ENCODE peak calls at places on chromosomes 7 and 10, in six cellular contexts. One of them, this sample, is unnamed.

GRCh38 chr10:79380918-79381775 is 33.9 kb downstream of the PPIF start:
- DNase-seq in psoas muscle: peak
- DNase-seq in cardiac muscle cell: no peak
- DNase-seq in GM23248: peak
- DNase-seq in PC-3: no peak
- DNase-seq in RWPE2: peak
- DNase-seq in this sample: peak

GRCh38 chr7:151256410-151257045 is 8.0 kb upstream of the SMARCD3 start:
- DNase-seq in psoas muscle: no peak
- DNase-seq in cardiac muscle cell: no peak
- DNase-seq in GM23248: peak
- DNase-seq in PC-3: no peak
- DNase-seq in RWPE2: no peak
- DNase-seq in this sample: no peak

GRCh38 chr7:29921404-29922010 is 68.1 kb downstream of the SCRN1 start:
- DNase-seq in psoas muscle: no peak
- DNase-seq in cardiac muscle cell: peak
- DNase-seq in GM23248: peak
- DNase-seq in PC-3: peak
- DNase-seq in RWPE2: no peak
- DNase-seq in this sample: peak

GRCh38 chr10:71068811-71069411 is 143.5 kb upstream of the UNC5B start:
- DNase-seq in psoas muscle: peak
- DNase-seq in cardiac muscle cell: no peak
- DNase-seq in GM23248: peak
- DNase-seq in PC-3: peak
- DNase-seq in RWPE2: no peak
- DNase-seq in this sample: no peak

GRCh38 chr7:100162874-100163533 is 4.5 kb upstream of the TRAPPC14 start:
- DNase-seq in psoas muscle: no peak
- DNase-seq in cardiac muscle cell: no peak
- DNase-seq in GM23248: no peak
- DNase-seq in PC-3: peak
- DNase-seq in RWPE2: no peak
- DNase-seq in this sample: peak

GRCh38 chr7:105849122-105849855 is 27.1 kb downstream of the ATXN7L1 start:
- DNase-seq in psoas muscle: no peak
- DNase-seq in cardiac muscle cell: no peak
- DNase-seq in GM23248: peak
- DNase-seq in PC-3: peak
- DNase-seq in RWPE2: no peak
- DNase-seq in this sample: peak

GRCh38 chr7:46022397-46022796 is 101.3 kb upstream of the IGFBP3 start:
- DNase-seq in psoas muscle: no peak
- DNase-seq in cardiac muscle cell: no peak
- DNase-seq in GM23248: no peak
- DNase-seq in PC-3: no peak
- DNase-seq in RWPE2: no peak
- DNase-seq in this sample: no peak

GRCh38 chr7:15525652-15526263 is 36.1 kb downstream of the AGMO start:
- DNase-seq in psoas muscle: no peak
- DNase-seq in cardiac muscle cell: no peak
- DNase-seq in GM23248: no peak
- DNase-seq in PC-3: no peak
- DNase-seq in RWPE2: no peak
- DNase-seq in this sample: no peak

GRCh38 chr7:127486654-127487053 is 94.1 kb upstream of the ZNF800 start:
- DNase-seq in psoas muscle: no peak
- DNase-seq in cardiac muscle cell: no peak
- DNase-seq in GM23248: peak
- DNase-seq in PC-3: peak
- DNase-seq in RWPE2: no peak
- DNase-seq in this sample: peak

GRCh38 chr7:70679666-70680065 is 452.3 kb upstream of the GALNT17 start:
- DNase-seq in psoas muscle: no peak
- DNase-seq in cardiac muscle cell: no peak
- DNase-seq in GM23248: peak
- DNase-seq in PC-3: no peak
- DNase-seq in RWPE2: no peak
- DNase-seq in this sample: no peak

GRCh38 chr7:102253973-102254370 is 32.7 kb upstream of the SH2B2 start:
- DNase-seq in psoas muscle: no peak
- DNase-seq in cardiac muscle cell: no peak
- DNase-seq in GM23248: no peak
- DNase-seq in PC-3: no peak
- DNase-seq in RWPE2: no peak
- DNase-seq in this sample: no peak

GRCh38 chr10:133318494-133319127 is 9.9 kb downstream of the ZNF511 start:
- DNase-seq in psoas muscle: peak
- DNase-seq in cardiac muscle cell: peak
- DNase-seq in GM23248: peak
- DNase-seq in PC-3: peak
- DNase-seq in RWPE2: no peak
- DNase-seq in this sample: peak

GRCh38 chr10:33487014-33487776 is 152.7 kb upstream of the NRP1 start:
- DNase-seq in psoas muscle: no peak
- DNase-seq in cardiac muscle cell: no peak
- DNase-seq in GM23248: peak
- DNase-seq in PC-3: peak
- DNase-seq in RWPE2: no peak
- DNase-seq in this sample: no peak
- H3K4me3 ChIP-seq in psoas muscle: no peak
- H3K4me3 ChIP-seq in cardiac muscle cell: no peak
- H3K4me3 ChIP-seq in GM23248: no peak
- H3K4me3 ChIP-seq in PC-3: no peak
- H3K4me3 ChIP-seq in RWPE2: no peak
- H3K4me3 ChIP-seq in this sample: no peak

DNA sequence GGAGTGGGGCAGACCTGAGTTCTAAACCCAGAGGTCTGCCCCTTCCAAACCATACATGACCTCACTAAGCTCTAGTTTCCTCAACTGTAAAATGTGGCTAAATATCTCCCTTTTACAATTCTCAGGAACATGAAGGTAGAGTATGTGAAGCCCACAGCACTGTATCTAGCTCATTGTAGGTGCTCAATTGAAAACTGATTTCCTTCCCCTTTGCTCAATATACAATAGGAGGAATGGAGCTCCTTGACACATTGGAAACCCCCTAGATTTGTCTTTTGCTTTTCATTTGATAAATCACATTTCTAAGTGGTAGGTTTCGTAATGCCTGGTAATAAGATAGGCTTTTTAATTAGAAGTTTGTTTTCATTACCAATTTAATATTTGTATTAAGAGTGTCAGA is 153.3 kb downstream of the ARID5B start:
- DNase-seq in psoas muscle: no peak
- DNase-seq in cardiac muscle cell: no peak
- DNase-seq in GM23248: no peak
- DNase-seq in PC-3: no peak
- DNase-seq in RWPE2: no peak
- DNase-seq in this sample: no peak
- H3K27ac ChIP-seq in psoas muscle: peak
- H3K27ac ChIP-seq in cardiac muscle cell: no peak
- H3K27ac ChIP-seq in GM23248: no peak
- H3K27ac ChIP-seq in PC-3: no peak
- H3K27ac ChIP-seq in RWPE2: no peak
- H3K27ac ChIP-seq in this sample: no peak

GRCh38 chr10:68327889-68328786 is 3.7 kb upstream of the HNRNPH3 start:
- DNase-seq in psoas muscle: no peak
- DNase-seq in cardiac muscle cell: no peak
- DNase-seq in GM23248: peak
- DNase-seq in PC-3: no peak
- DNase-seq in RWPE2: no peak
- DNase-seq in this sample: no peak
- H3K4me3 ChIP-seq in psoas muscle: peak
- H3K4me3 ChIP-seq in cardiac muscle cell: no peak
- H3K4me3 ChIP-seq in GM23248: peak
- H3K4me3 ChIP-seq in PC-3: no peak
- H3K4me3 ChIP-seq in RWPE2: no peak
- H3K4me3 ChIP-seq in this sample: no peak

DNA sequence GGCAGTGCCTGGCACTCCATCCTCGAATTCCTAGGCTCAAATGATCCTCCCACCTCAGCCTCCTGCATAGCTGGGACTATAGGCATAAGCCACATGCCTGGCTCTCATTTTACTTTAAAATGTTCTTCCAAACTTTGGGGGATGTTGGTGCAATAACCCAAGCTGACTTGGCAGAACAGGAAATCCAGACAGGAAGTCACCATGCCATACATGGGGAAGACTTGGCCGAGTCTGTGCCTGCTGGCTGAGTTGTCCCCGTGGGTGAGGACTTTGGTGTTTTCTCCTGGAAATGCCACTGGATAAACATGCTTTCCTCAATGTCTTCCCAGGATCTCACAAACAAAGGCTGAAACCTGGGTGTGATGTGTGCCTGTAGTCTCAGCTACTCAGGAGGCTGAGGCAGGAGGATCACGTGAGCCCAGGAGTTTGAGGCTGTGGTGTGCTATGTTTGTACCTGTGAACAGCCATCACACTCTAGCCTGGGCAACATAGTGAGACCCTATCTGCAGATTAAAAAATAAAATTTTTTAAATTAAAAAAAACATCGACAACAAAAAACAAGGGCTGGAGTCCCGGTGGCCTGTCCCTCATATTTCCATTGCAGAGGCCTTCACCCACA is 19.8 kb downstream of the HKDC1 start:
- DNase-seq in psoas muscle: no peak
- DNase-seq in cardiac muscle cell: no peak
- DNase-seq in GM23248: peak
- DNase-seq in PC-3: peak
- DNase-seq in RWPE2: no peak
- DNase-seq in this sample: no peak
- H3K27ac ChIP-seq in psoas muscle: no peak
- H3K27ac ChIP-seq in cardiac muscle cell: no peak
- H3K27ac ChIP-seq in GM23248: peak
- H3K27ac ChIP-seq in PC-3: no peak
- H3K27ac ChIP-seq in RWPE2: no peak
- H3K27ac ChIP-seq in this sample: no peak

GRCh38 chr10:68231916-68232315 is at the start of gene ATOH7:
- DNase-seq in psoas muscle: no peak
- DNase-seq in cardiac muscle cell: peak
- DNase-seq in GM23248: no peak
- DNase-seq in PC-3: no peak
- DNase-seq in RWPE2: no peak
- DNase-seq in this sample: no peak
- H3K4me3 ChIP-seq in psoas muscle: peak
- H3K4me3 ChIP-seq in cardiac muscle cell: peak
- H3K4me3 ChIP-seq in GM23248: peak
- H3K4me3 ChIP-seq in PC-3: peak
- H3K4me3 ChIP-seq in RWPE2: peak
- H3K4me3 ChIP-seq in this sample: peak

GRCh38 chr10:43173120-43173519 is 34.9 kb downstream of the CSGALNACT2 start:
- DNase-seq in psoas muscle: no peak
- DNase-seq in cardiac muscle cell: peak
- DNase-seq in GM23248: no peak
- DNase-seq in PC-3: no peak
- DNase-seq in RWPE2: no peak
- DNase-seq in this sample: no peak

GRCh38 chr10:43172645-43173044 is 34.4 kb downstream of the CSGALNACT2 start:
- DNase-seq in psoas muscle: no peak
- DNase-seq in cardiac muscle cell: peak
- DNase-seq in GM23248: no peak
- DNase-seq in PC-3: no peak
- DNase-seq in RWPE2: no peak
- DNase-seq in this sample: no peak

GRCh38 chr10:43176271-43176670 is 38.0 kb downstream of the CSGALNACT2 start:
- DNase-seq in psoas muscle: no peak
- DNase-seq in cardiac muscle cell: no peak
- DNase-seq in GM23248: no peak
- DNase-seq in PC-3: no peak
- DNase-seq in RWPE2: no peak
- DNase-seq in this sample: no peak

GRCh38 chr10:43177588-43177987 is 39.3 kb downstream of the CSGALNACT2 start:
- DNase-seq in psoas muscle: no peak
- DNase-seq in cardiac muscle cell: no peak
- DNase-seq in GM23248: no peak
- DNase-seq in PC-3: no peak
- DNase-seq in RWPE2: no peak
- DNase-seq in this sample: no peak

GRCh38 chr10:43174969-43175368 is 36.7 kb downstream of the CSGALNACT2 start:
- DNase-seq in psoas muscle: no peak
- DNase-seq in cardiac muscle cell: no peak
- DNase-seq in GM23248: no peak
- DNase-seq in PC-3: no peak
- DNase-seq in RWPE2: no peak
- DNase-seq in this sample: no peak
- H3K27ac ChIP-seq in psoas muscle: no peak
- H3K27ac ChIP-seq in cardiac muscle cell: no peak
- H3K27ac ChIP-seq in GM23248: no peak
- H3K27ac ChIP-seq in PC-3: no peak
- H3K27ac ChIP-seq in RWPE2: no peak
- H3K27ac ChIP-seq in this sample: no peak

DNA sequence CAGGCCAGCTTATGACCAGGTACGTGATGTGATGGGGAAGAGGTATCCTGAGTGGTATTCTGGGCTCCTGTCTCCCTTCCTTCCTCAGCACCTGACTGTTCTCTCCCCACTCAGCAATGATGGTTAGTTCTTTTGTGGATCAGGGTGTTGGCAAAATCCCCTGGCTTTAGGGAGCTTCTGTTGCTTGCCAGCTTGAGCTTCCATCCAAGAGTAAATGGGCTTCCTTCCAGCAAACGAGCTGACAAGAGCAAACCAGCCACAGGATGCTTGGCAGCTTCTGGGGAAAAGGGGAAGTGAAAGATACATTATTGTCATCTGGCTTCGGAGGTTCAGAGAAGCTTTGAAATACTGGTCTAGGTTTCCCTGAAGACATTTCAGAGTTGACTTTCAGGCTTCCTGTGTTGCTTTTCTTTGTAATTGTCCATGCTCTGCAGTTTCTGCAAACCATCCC is 5.2 kb downstream of the DUSP5 start:
- DNase-seq in psoas muscle: no peak
- DNase-seq in cardiac muscle cell: no peak
- DNase-seq in GM23248: peak
- DNase-seq in PC-3: peak
- DNase-seq in RWPE2: no peak
- DNase-seq in this sample: no peak
- H3K4me3 ChIP-seq in psoas muscle: no peak
- H3K4me3 ChIP-seq in cardiac muscle cell: no peak
- H3K4me3 ChIP-seq in GM23248: peak
- H3K4me3 ChIP-seq in PC-3: peak
- H3K4me3 ChIP-seq in RWPE2: no peak
- H3K4me3 ChIP-seq in this sample: peak

DNA sequence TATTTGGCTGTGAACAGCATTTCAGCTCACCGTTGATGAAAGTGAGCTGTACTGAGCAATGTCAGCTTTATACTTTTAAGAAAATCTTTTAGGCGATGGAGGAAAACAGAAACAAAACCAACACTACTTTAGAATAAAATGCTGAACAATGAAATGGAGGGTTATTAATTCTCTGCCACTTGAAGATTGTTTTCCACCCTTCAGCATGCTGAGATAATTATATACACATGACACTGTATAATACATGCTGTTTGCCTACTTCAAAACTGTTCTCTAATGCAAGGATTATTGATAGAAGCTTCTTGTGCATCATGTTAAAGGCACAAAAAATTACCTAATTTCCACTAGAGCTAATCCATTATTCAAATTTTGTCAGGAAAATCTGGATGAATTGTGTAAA is 66.8 kb downstream of the CACNA2D1 start:
- DNase-seq in psoas muscle: no peak
- DNase-seq in cardiac muscle cell: no peak
- DNase-seq in GM23248: no peak
- DNase-seq in PC-3: no peak
- DNase-seq in RWPE2: no peak
- DNase-seq in this sample: no peak
- H3K27ac ChIP-seq in psoas muscle: peak
- H3K27ac ChIP-seq in cardiac muscle cell: no peak
- H3K27ac ChIP-seq in GM23248: no peak
- H3K27ac ChIP-seq in PC-3: no peak
- H3K27ac ChIP-seq in RWPE2: no peak
- H3K27ac ChIP-seq in this sample: peak

GRCh38 chr7:33706666-33707194 is 198.6 kb upstream of the BMPER start:
- DNase-seq in psoas muscle: no peak
- DNase-seq in cardiac muscle cell: no peak
- DNase-seq in GM23248: no peak
- DNase-seq in PC-3: no peak
- DNase-seq in RWPE2: no peak
- DNase-seq in this sample: no peak
- H3K4me3 ChIP-seq in psoas muscle: no peak
- H3K4me3 ChIP-seq in cardiac muscle cell: no peak
- H3K4me3 ChIP-seq in GM23248: no peak
- H3K4me3 ChIP-seq in PC-3: no peak
- H3K4me3 ChIP-seq in RWPE2: no peak
- H3K4me3 ChIP-seq in this sample: no peak

This sample was measured in endodermal cell.